ENCODE peak calls at places on chromosome 21, in five cellular contexts. O, N, A, J and V are unnamed samples.

GRCh38 chr21:21631961-21632360 is 633.8 kb downstream of the NCAM2 start:
- DNase-seq in J (no peak), A (no peak), O (no peak), N (no peak), V (no peak)

GRCh38 chr21:26085882-26086281 is 84.7 kb downstream of the APP start:
- DNase-seq in J (no peak), A (no peak), N (no peak), O (no peak), V (no peak)

GRCh38 chr21:20999567-21000169 is 1.5 kb downstream of the NCAM2 start:
- DNase-seq in N (peak), O (peak), J (no peak), A (peak), V (no peak)

GRCh38 chr21:43300496-43301423 is 126.2 kb downstream of the SIK1 start:
- DNase-seq in A (no peak), J (no peak), N (peak), O (no peak), V (no peak)

GRCh38 chr21:39451332-39452206 is at the start of gene SH3BGR:
- DNase-seq in J (no peak), N (peak), O (no peak), A (no peak), V (no peak)

GRCh38 chr21:39715804-39716397 is 29.1 kb upstream of the IGSF5 start:
- DNase-seq in J (no peak), A (peak), O (peak), N (no peak), V (peak)

GRCh38 chr21:15210235-15210678 is 145.5 kb upstream of the NRIP1 start:
- DNase-seq in J (no peak), A (peak), N (peak), O (no peak), V (peak)

GRCh38 chr21:36320421-36321324 is 676 bp downstream of the MORC3 start:
- DNase-seq in J (peak), N (peak), O (peak), A (peak), V (peak)

GRCh38 chr21:17775431-17776126 is 43.6 kb downstream of the C21orf91 start:
- DNase-seq in N (no peak), J (no peak), O (no peak), A (peak), V (no peak)

GRCh38 chr21:39094847-39095525 is 88.3 kb downstream of the PSMG1 start:
- DNase-seq in J (no peak), O (no peak), N (no peak), A (peak), V (peak)

GRCh38 chr21:45698493-45698947 is 55.0 kb downstream of the PCBP3 start:
- DNase-seq in A (no peak), O (no peak), N (no peak), J (no peak), V (peak)

GRCh38 chr21:28579986-28580550 is 412.6 kb downstream of the LTN1 start:
- DNase-seq in O (no peak), J (no peak), N (no peak), A (no peak), V (no peak)

GRCh38 chr21:35559128-35559831 is 501.0 kb downstream of the SETD4 start:
- DNase-seq in J (no peak), N (no peak), A (no peak), O (no peak), V (no peak)

GRCh38 chr21:38228115-38228514 is 28.7 kb upstream of the KCNJ15 start:
- DNase-seq in A (no peak), J (no peak), O (no peak), N (no peak), V (no peak)

GRCh38 chr21:16258834-16259611 is 529.2 kb downstream of the USP25 start:
- DNase-seq in O (no peak), N (no peak), J (no peak), A (no peak), V (no peak)

GRCh38 chr21:21029159-21029558 is 30.9 kb downstream of the NCAM2 start:
- DNase-seq in A (no peak), J (no peak), O (peak), N (no peak), V (no peak)

GRCh38 chr21:15823486-15824150 is 93.8 kb downstream of the USP25 start:
- DNase-seq in J (no peak), O (no peak), N (no peak), A (no peak), V (no peak)

GRCh38 chr21:33051925-33052324 is 18.0 kb upstream of the OLIG1 start:
- DNase-seq in J (no peak), N (no peak), A (no peak), O (no peak), V (no peak)

GRCh38 chr21:31548688-31549087 is 110.8 kb upstream of the SOD1 start:
- DNase-seq in O (no peak), J (no peak), N (no peak), A (no peak), V (no peak)

GRCh38 chr21:33281101-33281652 is 15.0 kb downstream of the IL10RB start:
- DNase-seq in J (no peak), O (no peak), A (no peak), N (no peak), V (peak)

GRCh38 chr21:34524671-34525601 is 12.9 kb upstream of the KCNE1 start:
- DNase-seq in A (no peak), O (no peak), N (no peak), J (no peak), V (no peak)

GRCh38 chr21:34528131-34528561 is 16.1 kb upstream of the KCNE1 start:
- DNase-seq in N (no peak), A (no peak), O (no peak), J (no peak), V (no peak)

GRCh38 chr21:34530264-34530663 is 18.3 kb upstream of the KCNE1 start:
- DNase-seq in O (no peak), N (no peak), J (no peak), A (no peak), V (no peak)

GRCh38 chr21:34526236-34526617 is 14.2 kb upstream of the KCNE1 start:
- DNase-seq in N (no peak), J (no peak), O (no peak), A (no peak), V (no peak)

DNA sequence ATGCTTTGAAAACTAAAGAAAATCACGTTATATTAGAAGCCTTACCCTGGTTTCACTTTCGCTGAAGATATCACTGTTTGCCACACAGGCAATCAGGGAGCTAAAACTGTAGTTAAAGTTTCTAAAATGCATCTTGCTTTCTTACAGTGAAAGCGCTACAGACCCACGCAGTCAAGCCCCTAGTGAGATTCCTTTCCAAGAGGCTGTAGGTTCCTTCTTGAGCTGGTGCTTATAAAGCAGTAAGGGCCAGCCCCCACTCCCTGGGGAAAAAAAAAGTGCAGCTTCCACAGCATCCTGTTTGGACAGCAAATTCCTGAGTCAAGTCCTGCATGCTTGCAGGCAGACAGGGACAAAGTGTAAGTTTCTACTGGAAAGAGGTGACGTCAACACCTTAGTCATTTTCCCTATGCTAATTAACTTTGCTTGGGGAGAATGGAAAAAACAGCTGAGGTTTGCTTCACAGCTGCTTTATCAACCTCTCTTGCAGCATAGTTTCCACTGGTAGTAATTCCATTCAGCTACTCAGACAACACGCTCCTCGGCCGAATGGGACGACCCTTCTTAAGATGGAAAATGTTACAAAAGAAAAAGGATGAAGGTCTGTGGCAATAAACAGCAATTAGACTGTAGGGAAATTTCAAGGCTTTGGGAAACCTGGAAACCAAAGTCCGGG is 14.7 kb upstream of the KCNE1 start:
- DNase-seq in O (no peak), J (no peak), A (peak), N (peak), V (no peak)
- TF ChIP-seq POLR2A in O (no peak), J (no peak), A (peak), N (no peak), V (no peak)

GRCh38 chr21:44485796-44486195 is 30.5 kb downstream of the LRRC3 start:
- DNase-seq in O (no peak), N (no peak), A (no peak), J (no peak), V (no peak)

GRCh38 chr21:44489962-44490361 is 34.7 kb downstream of the LRRC3 start:
- DNase-seq in J (no peak), O (no peak), A (no peak), N (no peak), V (no peak)

GRCh38 chr21:44485254-44485793 is 30.0 kb downstream of the LRRC3 start:
- DNase-seq in A (no peak), N (no peak), O (no peak), J (no peak), V (no peak)

GRCh38 chr21:44486302-44486701 is 31.0 kb downstream of the LRRC3 start:
- DNase-seq in J (no peak), O (no peak), N (no peak), A (no peak), V (no peak)

GRCh38 chr21:44487831-44488230 is 32.5 kb downstream of the LRRC3 start:
- DNase-seq in N (no peak), A (peak), O (peak), J (no peak), V (no peak)
- TF ChIP-seq CTCF in N (no peak), A (peak), O (peak), J (no peak), V (no peak)

GRCh38 chr21:42010507-42011493 is 640 bp upstream of the ZBTB21 start:
- DNase-seq in N (no peak), A (peak), O (peak), J (no peak), V (no peak)
- TF ChIP-seq POLR2A in N (no peak), A (peak), O (peak), J (no peak), V (no peak)

DNA sequence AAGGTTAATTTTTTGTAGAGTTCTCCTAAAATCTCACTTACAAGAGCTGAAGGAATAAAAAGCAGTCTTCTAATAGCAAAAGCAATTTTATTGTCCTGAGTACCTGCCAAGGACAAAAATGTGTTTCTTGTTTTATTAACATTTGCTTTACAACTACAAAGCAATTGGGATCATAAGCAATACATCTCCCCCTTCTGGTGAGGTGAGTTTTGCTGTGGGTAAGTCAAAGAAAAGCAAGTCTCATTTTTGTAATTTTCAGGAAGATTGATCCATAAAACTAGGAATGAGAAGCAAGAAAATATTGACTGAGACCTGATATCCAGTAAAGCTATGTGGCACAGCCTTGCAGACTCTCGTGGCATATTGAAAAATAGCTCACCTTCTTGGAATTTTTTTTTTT is 2162.7 kb downstream of the NCAM2 start:
- DNase-seq in N (no peak), J (no peak), O (no peak), A (no peak), V (no peak)
- TF ChIP-seq CTCF in N (no peak), J (no peak), O (peak), A (no peak), V (no peak)